ENCODE peak calls at places on chromosomes 7 and 10, in six cellular contexts. One of them, this sample, is unnamed. For H3K27me3 and H3K4me1, the result is how much of the 10 kb centered on the place peaks cover.

GRCh38 chr10:58546137-58546536 is 33.5 kb downstream of the BICC1 start:
- DNase-seq in tibial artery: no peak
- DNase-seq in CD8-positive, alpha-beta memory T cell: no peak
- DNase-seq in body of pancreas: no peak
- DNase-seq in CD8-positive, alpha-beta T cell: no peak
- DNase-seq in SK-N-SH: no peak
- DNase-seq in this sample: no peak

GRCh38 chr10:71433116-71433982 is 36.6 kb downstream of the CDH23 start:
- DNase-seq in tibial artery: no peak
- DNase-seq in CD8-positive, alpha-beta memory T cell: no peak
- DNase-seq in body of pancreas: no peak
- DNase-seq in CD8-positive, alpha-beta T cell: no peak
- DNase-seq in SK-N-SH: peak
- DNase-seq in this sample: no peak

GRCh38 chr7:3673524-3673923 is 372.5 kb downstream of the SDK1 start:
- DNase-seq in tibial artery: no peak
- DNase-seq in CD8-positive, alpha-beta memory T cell: peak
- DNase-seq in body of pancreas: peak
- DNase-seq in CD8-positive, alpha-beta T cell: peak
- DNase-seq in SK-N-SH: peak
- DNase-seq in this sample: peak

GRCh38 chr10:4812952-4813351 is 13.1 kb upstream of the AKR1E2 start:
- DNase-seq in tibial artery: no peak
- DNase-seq in CD8-positive, alpha-beta memory T cell: no peak
- DNase-seq in body of pancreas: no peak
- DNase-seq in CD8-positive, alpha-beta T cell: no peak
- DNase-seq in SK-N-SH: no peak
- DNase-seq in this sample: no peak

GRCh38 chr7:23012797-23013714 is 874 bp downstream of the HYCC1 start:
- DNase-seq in tibial artery: peak
- DNase-seq in CD8-positive, alpha-beta memory T cell: no peak
- DNase-seq in body of pancreas: peak
- DNase-seq in CD8-positive, alpha-beta T cell: no peak
- DNase-seq in SK-N-SH: peak
- DNase-seq in this sample: peak

GRCh38 chr10:29784175-29784773 is 149.5 kb upstream of the SVIL start:
- DNase-seq in tibial artery: peak
- DNase-seq in CD8-positive, alpha-beta memory T cell: no peak
- DNase-seq in body of pancreas: no peak
- DNase-seq in CD8-positive, alpha-beta T cell: no peak
- DNase-seq in SK-N-SH: no peak
- DNase-seq in this sample: peak

GRCh38 chr10:29634764-29635625 is at the start of gene SVIL:
- DNase-seq in tibial artery: peak
- DNase-seq in CD8-positive, alpha-beta memory T cell: no peak
- DNase-seq in body of pancreas: no peak
- DNase-seq in CD8-positive, alpha-beta T cell: no peak
- DNase-seq in SK-N-SH: no peak
- DNase-seq in this sample: peak

GRCh38 chr10:42932116-42932515 is 144.8 kb upstream of the RET start:
- DNase-seq in tibial artery: no peak
- DNase-seq in CD8-positive, alpha-beta memory T cell: no peak
- DNase-seq in body of pancreas: no peak
- DNase-seq in CD8-positive, alpha-beta T cell: no peak
- DNase-seq in SK-N-SH: no peak
- DNase-seq in this sample: no peak

GRCh38 chr7:92813390-92814024 is 22.9 kb downstream of the CDK6 start:
- DNase-seq in tibial artery: no peak
- DNase-seq in CD8-positive, alpha-beta memory T cell: no peak
- DNase-seq in body of pancreas: no peak
- DNase-seq in CD8-positive, alpha-beta T cell: no peak
- DNase-seq in SK-N-SH: no peak
- DNase-seq in this sample: no peak

GRCh38 chr10:67793313-67793712 is 44.7 kb downstream of the DNAJC12 start:
- DNase-seq in tibial artery: no peak
- DNase-seq in CD8-positive, alpha-beta memory T cell: no peak
- DNase-seq in body of pancreas: no peak
- DNase-seq in CD8-positive, alpha-beta T cell: no peak
- DNase-seq in SK-N-SH: no peak
- DNase-seq in this sample: no peak

GRCh38 chr7:48872548-48872947 is 51.8 kb upstream of the CDC14C start:
- DNase-seq in tibial artery: no peak
- DNase-seq in CD8-positive, alpha-beta memory T cell: no peak
- DNase-seq in body of pancreas: no peak
- DNase-seq in CD8-positive, alpha-beta T cell: no peak
- DNase-seq in SK-N-SH: no peak
- DNase-seq in this sample: no peak

GRCh38 chr7:29888006-29888405 is 81.7 kb downstream of the WIPF3 start:
- DNase-seq in tibial artery: no peak
- DNase-seq in CD8-positive, alpha-beta memory T cell: no peak
- DNase-seq in body of pancreas: no peak
- DNase-seq in CD8-positive, alpha-beta T cell: no peak
- DNase-seq in SK-N-SH: no peak
- DNase-seq in this sample: no peak

GRCh38 chr7:120060283-120060682 is 212.7 kb upstream of the KCND2 start:
- DNase-seq in tibial artery: no peak
- DNase-seq in CD8-positive, alpha-beta memory T cell: no peak
- DNase-seq in body of pancreas: no peak
- DNase-seq in CD8-positive, alpha-beta T cell: no peak
- DNase-seq in SK-N-SH: no peak
- DNase-seq in this sample: no peak

GRCh38 chr7:6256709-6257535 is 15.5 kb downstream of the CYTH3 start:
- DNase-seq in tibial artery: peak
- DNase-seq in CD8-positive, alpha-beta memory T cell: no peak
- DNase-seq in body of pancreas: no peak
- DNase-seq in CD8-positive, alpha-beta T cell: no peak
- DNase-seq in SK-N-SH: no peak
- DNase-seq in this sample: peak

GRCh38 chr10:21572578-21572977 is 38.5 kb downstream of the MLLT10 start:
- DNase-seq in tibial artery: peak
- DNase-seq in CD8-positive, alpha-beta memory T cell: no peak
- DNase-seq in body of pancreas: no peak
- DNase-seq in CD8-positive, alpha-beta T cell: no peak
- DNase-seq in SK-N-SH: no peak
- DNase-seq in this sample: peak

GRCh38 chr10:44382131-44382858 is 2.6 kb downstream of the CXCL12 start:
- DNase-seq in tibial artery: peak
- DNase-seq in CD8-positive, alpha-beta memory T cell: no peak
- DNase-seq in body of pancreas: no peak
- DNase-seq in CD8-positive, alpha-beta T cell: no peak
- DNase-seq in SK-N-SH: no peak
- DNase-seq in this sample: no peak
- H3K27me3 ChIP-seq in tibial artery: under half
- H3K27me3 ChIP-seq in CD8-positive, alpha-beta memory T cell: under half
- H3K27me3 ChIP-seq in body of pancreas: under half
- H3K27me3 ChIP-seq in CD8-positive, alpha-beta T cell: under half
- H3K27me3 ChIP-seq in SK-N-SH: under half
- H3K27me3 ChIP-seq in this sample: under half

GRCh38 chr7:131522325-131522920 is 34.0 kb downstream of the PODXL start:
- DNase-seq in tibial artery: peak
- DNase-seq in CD8-positive, alpha-beta memory T cell: no peak
- DNase-seq in body of pancreas: no peak
- DNase-seq in CD8-positive, alpha-beta T cell: no peak
- DNase-seq in SK-N-SH: no peak
- DNase-seq in this sample: no peak
- H3K4me1 ChIP-seq in tibial artery: under half
- H3K4me1 ChIP-seq in CD8-positive, alpha-beta memory T cell: under half
- H3K4me1 ChIP-seq in body of pancreas: half or more
- H3K4me1 ChIP-seq in CD8-positive, alpha-beta T cell: under half
- H3K4me1 ChIP-seq in SK-N-SH: under half
- H3K4me1 ChIP-seq in this sample: under half

DNA sequence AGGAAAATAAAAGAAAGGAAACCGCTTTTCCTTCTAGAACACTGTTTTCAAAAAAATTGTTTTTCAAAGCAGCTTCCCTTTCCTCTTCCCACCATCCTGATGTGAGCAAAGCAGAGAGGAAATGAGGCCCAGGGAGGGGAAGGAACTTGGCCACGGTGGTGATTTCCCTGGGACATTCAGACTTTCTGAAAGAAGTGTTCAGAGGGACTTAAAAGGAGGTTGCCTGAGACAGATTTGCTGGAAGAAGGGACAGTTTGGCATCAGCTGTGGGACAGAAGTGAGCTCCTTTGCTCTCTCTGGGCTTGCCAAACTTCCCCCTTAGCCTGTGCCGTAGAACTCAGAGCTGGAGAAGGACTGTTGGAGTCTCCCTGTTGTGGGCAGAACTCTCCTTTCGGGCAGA is 30.3 kb downstream of the ADCYAP1R1 start:
- DNase-seq in tibial artery: no peak
- DNase-seq in CD8-positive, alpha-beta memory T cell: no peak
- DNase-seq in body of pancreas: no peak
- DNase-seq in CD8-positive, alpha-beta T cell: no peak
- DNase-seq in SK-N-SH: no peak
- DNase-seq in this sample: no peak
- H3K27ac ChIP-seq in tibial artery: no peak
- H3K27ac ChIP-seq in CD8-positive, alpha-beta memory T cell: no peak
- H3K27ac ChIP-seq in body of pancreas: no peak
- H3K27ac ChIP-seq in CD8-positive, alpha-beta T cell: no peak
- H3K27ac ChIP-seq in SK-N-SH: no peak
- H3K27ac ChIP-seq in this sample: no peak

DNA sequence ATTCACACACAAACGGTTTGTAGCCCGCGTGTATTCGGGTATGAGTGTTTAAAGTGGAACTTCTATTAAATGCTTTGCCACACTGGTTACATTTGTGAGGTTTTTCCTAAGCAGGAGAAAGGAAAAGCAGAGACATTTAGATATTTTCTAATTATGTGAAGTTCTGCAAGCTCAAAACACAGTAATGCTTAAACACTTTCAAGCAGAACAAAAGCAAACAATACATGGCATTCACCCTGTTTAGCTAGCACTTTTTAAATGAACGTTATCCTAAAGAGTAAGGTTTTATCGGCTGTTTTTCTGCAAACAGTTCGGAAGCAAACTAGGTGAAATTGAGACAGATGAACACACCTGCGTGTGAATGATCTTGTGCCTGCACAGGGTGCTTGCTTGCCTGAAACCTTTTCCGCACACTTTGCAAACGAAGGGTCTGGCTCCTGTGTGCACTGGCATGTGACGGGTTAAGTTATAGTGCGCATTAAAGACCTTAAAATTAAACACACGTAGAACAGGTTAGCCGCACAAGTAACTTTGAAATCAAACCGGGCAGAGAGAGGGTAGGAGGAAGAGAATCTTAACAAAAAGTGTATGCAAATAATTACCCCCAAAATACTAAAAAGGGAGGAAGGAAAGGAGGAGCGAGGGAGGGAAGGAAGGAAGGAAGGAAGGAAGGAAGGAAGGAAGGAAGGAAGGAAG is 1.6 kb downstream of the FEZF1 start:
- DNase-seq in tibial artery: no peak
- DNase-seq in CD8-positive, alpha-beta memory T cell: no peak
- DNase-seq in body of pancreas: no peak
- DNase-seq in CD8-positive, alpha-beta T cell: no peak
- DNase-seq in SK-N-SH: no peak
- DNase-seq in this sample: no peak
- H3K27me3 ChIP-seq in tibial artery: under half
- H3K27me3 ChIP-seq in CD8-positive, alpha-beta memory T cell: under half
- H3K27me3 ChIP-seq in body of pancreas: half or more
- H3K27me3 ChIP-seq in CD8-positive, alpha-beta T cell: under half
- H3K27me3 ChIP-seq in SK-N-SH: half or more
- H3K27me3 ChIP-seq in this sample: under half

GRCh38 chr10:28494420-28494819 is 38.5 kb upstream of the WAC start:
- DNase-seq in tibial artery: no peak
- DNase-seq in CD8-positive, alpha-beta memory T cell: no peak
- DNase-seq in body of pancreas: no peak
- DNase-seq in CD8-positive, alpha-beta T cell: no peak
- DNase-seq in SK-N-SH: no peak
- DNase-seq in this sample: no peak

GRCh38 chr10:28497313-28498126 is 35.4 kb upstream of the WAC start:
- DNase-seq in tibial artery: no peak
- DNase-seq in CD8-positive, alpha-beta memory T cell: no peak
- DNase-seq in body of pancreas: no peak
- DNase-seq in CD8-positive, alpha-beta T cell: no peak
- DNase-seq in SK-N-SH: no peak
- DNase-seq in this sample: no peak

GRCh38 chr10:28496017-28496416 is 36.9 kb upstream of the WAC start:
- DNase-seq in tibial artery: no peak
- DNase-seq in CD8-positive, alpha-beta memory T cell: no peak
- DNase-seq in body of pancreas: no peak
- DNase-seq in CD8-positive, alpha-beta T cell: no peak
- DNase-seq in SK-N-SH: no peak
- DNase-seq in this sample: no peak

GRCh38 chr10:28495084-28495483 is 37.8 kb upstream of the WAC start:
- DNase-seq in tibial artery: no peak
- DNase-seq in CD8-positive, alpha-beta memory T cell: no peak
- DNase-seq in body of pancreas: no peak
- DNase-seq in CD8-positive, alpha-beta T cell: no peak
- DNase-seq in SK-N-SH: no peak
- DNase-seq in this sample: no peak

GRCh38 chr10:28496481-28496961 is 36.4 kb upstream of the WAC start:
- DNase-seq in tibial artery: no peak
- DNase-seq in CD8-positive, alpha-beta memory T cell: no peak
- DNase-seq in body of pancreas: no peak
- DNase-seq in CD8-positive, alpha-beta T cell: no peak
- DNase-seq in SK-N-SH: no peak
- DNase-seq in this sample: no peak
- H3K4me1 ChIP-seq in tibial artery: under half
- H3K4me1 ChIP-seq in CD8-positive, alpha-beta memory T cell: under half
- H3K4me1 ChIP-seq in body of pancreas: under half
- H3K4me1 ChIP-seq in CD8-positive, alpha-beta T cell: under half
- H3K4me1 ChIP-seq in SK-N-SH: under half
- H3K4me1 ChIP-seq in this sample: under half

DNA sequence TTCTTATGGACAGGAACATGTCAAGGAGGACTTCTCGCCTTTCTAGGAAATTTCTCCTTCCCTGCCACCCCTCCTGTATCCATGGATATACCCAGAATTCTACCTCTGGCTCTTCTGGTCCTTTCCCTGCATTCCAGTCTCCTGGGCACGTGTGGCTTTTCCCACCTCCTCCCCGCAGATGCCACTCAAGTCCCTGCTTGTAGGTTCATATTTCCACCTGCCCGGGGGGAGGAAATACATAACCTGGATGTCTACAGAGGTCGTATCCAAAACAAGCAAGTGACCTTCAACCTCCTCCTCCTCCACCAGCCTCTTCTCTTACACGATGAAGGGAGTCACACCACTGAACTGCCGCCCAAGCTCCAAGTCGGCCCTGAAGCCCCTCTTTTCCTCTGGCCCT is 20.7 kb downstream of the FGFR2 start:
- DNase-seq in tibial artery: no peak
- DNase-seq in CD8-positive, alpha-beta memory T cell: no peak
- DNase-seq in body of pancreas: no peak
- DNase-seq in CD8-positive, alpha-beta T cell: no peak
- DNase-seq in SK-N-SH: no peak
- DNase-seq in this sample: no peak
- H3K27ac ChIP-seq in tibial artery: no peak
- H3K27ac ChIP-seq in CD8-positive, alpha-beta memory T cell: no peak
- H3K27ac ChIP-seq in body of pancreas: no peak
- H3K27ac ChIP-seq in CD8-positive, alpha-beta T cell: no peak
- H3K27ac ChIP-seq in SK-N-SH: no peak
- H3K27ac ChIP-seq in this sample: no peak

DNA sequence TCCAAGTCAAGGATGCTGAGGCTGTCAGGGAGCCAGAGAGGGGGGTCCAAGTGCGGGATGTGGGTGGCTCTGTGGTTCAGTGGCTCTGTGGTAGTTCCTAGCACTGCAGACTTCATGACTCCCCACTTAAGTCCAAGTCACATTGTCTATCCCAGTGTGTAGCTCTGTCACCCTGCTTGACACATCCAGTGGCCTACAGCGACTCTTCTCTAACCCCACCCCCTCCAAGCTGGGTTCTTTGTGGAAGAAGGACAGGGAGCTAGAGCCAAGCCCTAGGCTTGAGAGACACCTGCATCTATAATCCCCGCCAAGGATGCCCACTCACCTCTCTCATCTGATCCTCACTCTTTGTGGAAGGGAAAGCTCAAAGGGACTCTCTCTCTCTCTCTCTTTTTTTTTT is 57.6 kb downstream of the ADCYAP1R1 start:
- DNase-seq in tibial artery: no peak
- DNase-seq in CD8-positive, alpha-beta memory T cell: no peak
- DNase-seq in body of pancreas: no peak
- DNase-seq in CD8-positive, alpha-beta T cell: no peak
- DNase-seq in SK-N-SH: no peak
- DNase-seq in this sample: no peak
- H3K27me3 ChIP-seq in tibial artery: under half
- H3K27me3 ChIP-seq in CD8-positive, alpha-beta memory T cell: under half
- H3K27me3 ChIP-seq in body of pancreas: under half
- H3K27me3 ChIP-seq in CD8-positive, alpha-beta T cell: under half
- H3K27me3 ChIP-seq in SK-N-SH: under half
- H3K27me3 ChIP-seq in this sample: under half

This sample was measured in right cardiac atrium.